ENCODE peak calls at places on chromosome 5, in seven cellular contexts. One of them, this sample, is unnamed.

GRCh38 chr5:107272954-107273353 is 397.8 kb downstream of the EFNA5 start:
- DNase-seq in ovary: no peak
- DNase-seq in prostate gland: no peak
- DNase-seq in pancreas: no peak
- DNase-seq in adrenal gland: no peak
- DNase-seq in kidney epithelial cell: no peak
- DNase-seq in choroid plexus epithelial cell: no peak
- DNase-seq in this sample: no peak

GRCh38 chr5:154049685-154050084 is 10.9 kb downstream of the MFAP3 start:
- DNase-seq in ovary: no peak
- DNase-seq in prostate gland: no peak
- DNase-seq in pancreas: no peak
- DNase-seq in adrenal gland: no peak
- DNase-seq in kidney epithelial cell: no peak
- DNase-seq in choroid plexus epithelial cell: no peak
- DNase-seq in this sample: no peak

GRCh38 chr5:149140197-149141002 is 893 bp upstream of the ABLIM3 start:
- DNase-seq in ovary: no peak
- DNase-seq in prostate gland: no peak
- DNase-seq in pancreas: no peak
- DNase-seq in adrenal gland: no peak
- DNase-seq in kidney epithelial cell: no peak
- DNase-seq in choroid plexus epithelial cell: no peak
- DNase-seq in this sample: no peak

GRCh38 chr5:143002459-143003327 is 232.5 kb downstream of the ARHGAP26 start:
- DNase-seq in ovary: no peak
- DNase-seq in prostate gland: no peak
- DNase-seq in pancreas: no peak
- DNase-seq in adrenal gland: no peak
- DNase-seq in kidney epithelial cell: no peak
- DNase-seq in choroid plexus epithelial cell: peak
- DNase-seq in this sample: no peak

GRCh38 chr5:41415242-41415641 is 95.2 kb downstream of the PLCXD3 start:
- DNase-seq in ovary: no peak
- DNase-seq in prostate gland: no peak
- DNase-seq in pancreas: no peak
- DNase-seq in adrenal gland: no peak
- DNase-seq in kidney epithelial cell: no peak
- DNase-seq in choroid plexus epithelial cell: no peak
- DNase-seq in this sample: no peak

GRCh38 chr5:181152406-181152805 is 5.0 kb downstream of the OR2V2 start:
- DNase-seq in ovary: no peak
- DNase-seq in prostate gland: no peak
- DNase-seq in pancreas: no peak
- DNase-seq in adrenal gland: no peak
- DNase-seq in kidney epithelial cell: peak
- DNase-seq in choroid plexus epithelial cell: no peak
- DNase-seq in this sample: no peak

GRCh38 chr5:149675467-149676201 is 54.5 kb upstream of the PPARGC1B start:
- DNase-seq in ovary: no peak
- DNase-seq in prostate gland: no peak
- DNase-seq in pancreas: no peak
- DNase-seq in adrenal gland: no peak
- DNase-seq in kidney epithelial cell: peak
- DNase-seq in choroid plexus epithelial cell: no peak
- DNase-seq in this sample: no peak

GRCh38 chr5:165397521-165397920 is 1892.1 kb downstream of the MAT2B start:
- DNase-seq in ovary: no peak
- DNase-seq in prostate gland: no peak
- DNase-seq in pancreas: no peak
- DNase-seq in adrenal gland: no peak
- DNase-seq in kidney epithelial cell: no peak
- DNase-seq in choroid plexus epithelial cell: no peak
- DNase-seq in this sample: no peak

GRCh38 chr5:78881884-78882283 is 103.2 kb downstream of the ARSB start:
- DNase-seq in ovary: no peak
- DNase-seq in prostate gland: no peak
- DNase-seq in pancreas: no peak
- DNase-seq in adrenal gland: no peak
- DNase-seq in kidney epithelial cell: no peak
- DNase-seq in choroid plexus epithelial cell: no peak
- DNase-seq in this sample: no peak

GRCh38 chr5:6576861-6577501 is 55.9 kb downstream of the NSUN2 start:
- DNase-seq in ovary: no peak
- DNase-seq in prostate gland: peak
- DNase-seq in pancreas: no peak
- DNase-seq in adrenal gland: no peak
- DNase-seq in kidney epithelial cell: no peak
- DNase-seq in choroid plexus epithelial cell: peak
- DNase-seq in this sample: peak

GRCh38 chr5:6859951-6860638 is 146.9 kb downstream of the TENT4A start:
- DNase-seq in ovary: no peak
- DNase-seq in prostate gland: no peak
- DNase-seq in pancreas: no peak
- DNase-seq in adrenal gland: no peak
- DNase-seq in kidney epithelial cell: no peak
- DNase-seq in choroid plexus epithelial cell: no peak
- DNase-seq in this sample: no peak

GRCh38 chr5:122757268-122757667 is 17.6 kb upstream of the SNX2 start:
- DNase-seq in ovary: no peak
- DNase-seq in prostate gland: no peak
- DNase-seq in pancreas: no peak
- DNase-seq in adrenal gland: no peak
- DNase-seq in kidney epithelial cell: no peak
- DNase-seq in choroid plexus epithelial cell: no peak
- DNase-seq in this sample: no peak

GRCh38 chr5:155689403-155689802 is 637.6 kb upstream of the SGCD start:
- DNase-seq in ovary: no peak
- DNase-seq in prostate gland: no peak
- DNase-seq in pancreas: no peak
- DNase-seq in adrenal gland: no peak
- DNase-seq in kidney epithelial cell: no peak
- DNase-seq in choroid plexus epithelial cell: no peak
- DNase-seq in this sample: no peak

GRCh38 chr5:71836547-71837112 is 117.6 kb downstream of the CARTPT start:
- DNase-seq in ovary: no peak
- DNase-seq in prostate gland: no peak
- DNase-seq in pancreas: no peak
- DNase-seq in adrenal gland: no peak
- DNase-seq in kidney epithelial cell: no peak
- DNase-seq in choroid plexus epithelial cell: peak
- DNase-seq in this sample: no peak

GRCh38 chr5:5017827-5018559 is 122.1 kb upstream of the ADAMTS16 start:
- DNase-seq in ovary: no peak
- DNase-seq in prostate gland: no peak
- DNase-seq in pancreas: no peak
- DNase-seq in adrenal gland: no peak
- DNase-seq in kidney epithelial cell: peak
- DNase-seq in choroid plexus epithelial cell: no peak
- DNase-seq in this sample: no peak

GRCh38 chr5:133404724-133405123 is 207.6 kb downstream of the FSTL4 start:
- DNase-seq in ovary: no peak
- DNase-seq in prostate gland: no peak
- DNase-seq in pancreas: no peak
- DNase-seq in adrenal gland: no peak
- DNase-seq in kidney epithelial cell: no peak
- DNase-seq in choroid plexus epithelial cell: no peak
- DNase-seq in this sample: no peak

GRCh38 chr5:116135344-116135743 is 50.5 kb downstream of the COMMD10 start:
- DNase-seq in ovary: no peak
- DNase-seq in prostate gland: no peak
- DNase-seq in pancreas: no peak
- DNase-seq in adrenal gland: no peak
- DNase-seq in kidney epithelial cell: no peak
- DNase-seq in choroid plexus epithelial cell: no peak
- DNase-seq in this sample: no peak

GRCh38 chr5:43648499-43649124 is 45.6 kb downstream of the NNT start:
- DNase-seq in ovary: no peak
- DNase-seq in prostate gland: no peak
- DNase-seq in pancreas: no peak
- DNase-seq in adrenal gland: no peak
- DNase-seq in kidney epithelial cell: no peak
- DNase-seq in choroid plexus epithelial cell: peak
- DNase-seq in this sample: peak

GRCh38 chr5:146888341-146888978 is 9.9 kb upstream of the PPP2R2B start:
- DNase-seq in ovary: no peak
- DNase-seq in prostate gland: no peak
- DNase-seq in pancreas: no peak
- DNase-seq in adrenal gland: no peak
- DNase-seq in kidney epithelial cell: no peak
- DNase-seq in choroid plexus epithelial cell: no peak
- DNase-seq in this sample: no peak

GRCh38 chr5:43753069-43753468 is 150.1 kb downstream of the NNT start:
- DNase-seq in ovary: no peak
- DNase-seq in prostate gland: no peak
- DNase-seq in pancreas: no peak
- DNase-seq in adrenal gland: no peak
- DNase-seq in kidney epithelial cell: no peak
- DNase-seq in choroid plexus epithelial cell: no peak
- DNase-seq in this sample: no peak

GRCh38 chr5:171272996-171273970 is 35.8 kb upstream of the TLX3 start:
- DNase-seq in ovary: no peak
- DNase-seq in prostate gland: no peak
- DNase-seq in pancreas: no peak
- DNase-seq in adrenal gland: no peak
- DNase-seq in kidney epithelial cell: peak
- DNase-seq in choroid plexus epithelial cell: peak
- DNase-seq in this sample: no peak
- TF ChIP-seq CTCF in ovary: no peak
- TF ChIP-seq CTCF in prostate gland: no peak
- TF ChIP-seq CTCF in pancreas: no peak
- TF ChIP-seq CTCF in adrenal gland: no peak
- TF ChIP-seq CTCF in kidney epithelial cell: peak
- TF ChIP-seq CTCF in choroid plexus epithelial cell: peak
- TF ChIP-seq CTCF in this sample: peak

DNA sequence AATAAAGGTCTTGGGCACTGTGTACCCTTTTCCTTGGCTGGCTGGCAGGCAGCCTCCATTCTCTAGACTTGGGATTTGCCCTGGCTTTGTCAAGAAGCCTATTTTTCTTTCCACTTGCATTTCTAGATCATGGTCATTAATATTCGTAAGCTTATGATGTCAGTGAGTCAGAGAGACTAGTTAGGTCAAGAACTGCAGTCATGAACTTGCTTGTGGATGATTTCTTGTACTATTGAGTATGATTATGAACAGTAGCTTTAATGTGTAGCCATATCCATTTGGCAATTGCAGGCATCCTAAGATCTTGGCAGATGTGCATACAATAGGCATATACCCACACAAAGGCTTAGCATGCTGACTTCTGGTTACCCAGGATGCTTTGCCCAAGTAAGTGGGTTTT is 186.8 kb upstream of the CLINT1 start:
- DNase-seq in ovary: no peak
- DNase-seq in prostate gland: no peak
- DNase-seq in pancreas: no peak
- DNase-seq in adrenal gland: no peak
- DNase-seq in kidney epithelial cell: no peak
- DNase-seq in choroid plexus epithelial cell: no peak
- DNase-seq in this sample: no peak
- H3K4me3 ChIP-seq in ovary: no peak
- H3K4me3 ChIP-seq in prostate gland: no peak
- H3K4me3 ChIP-seq in pancreas: no peak
- H3K4me3 ChIP-seq in adrenal gland: no peak
- H3K4me3 ChIP-seq in kidney epithelial cell: no peak
- H3K4me3 ChIP-seq in choroid plexus epithelial cell: no peak
- H3K4me3 ChIP-seq in this sample: no peak

GRCh38 chr5:134524826-134525686 is at the start of gene JADE2:
- DNase-seq in ovary: peak
- DNase-seq in prostate gland: peak
- DNase-seq in pancreas: peak
- DNase-seq in adrenal gland: peak
- DNase-seq in kidney epithelial cell: no peak
- DNase-seq in choroid plexus epithelial cell: peak
- DNase-seq in this sample: no peak

GRCh38 chr5:134523543-134524136 is 1.8 kb upstream of the JADE2 start:
- DNase-seq in ovary: no peak
- DNase-seq in prostate gland: no peak
- DNase-seq in pancreas: no peak
- DNase-seq in adrenal gland: no peak
- DNase-seq in kidney epithelial cell: no peak
- DNase-seq in choroid plexus epithelial cell: peak
- DNase-seq in this sample: no peak

GRCh38 chr5:134526483-134527155 is 1.1 kb downstream of the JADE2 start:
- DNase-seq in ovary: peak
- DNase-seq in prostate gland: peak
- DNase-seq in pancreas: peak
- DNase-seq in adrenal gland: peak
- DNase-seq in kidney epithelial cell: no peak
- DNase-seq in choroid plexus epithelial cell: peak
- DNase-seq in this sample: no peak

GRCh38 chr5:134525687-134526482 is 415 bp downstream of the JADE2 start:
- DNase-seq in ovary: peak
- DNase-seq in prostate gland: peak
- DNase-seq in pancreas: peak
- DNase-seq in adrenal gland: peak
- DNase-seq in kidney epithelial cell: no peak
- DNase-seq in choroid plexus epithelial cell: peak
- DNase-seq in this sample: no peak

DNA sequence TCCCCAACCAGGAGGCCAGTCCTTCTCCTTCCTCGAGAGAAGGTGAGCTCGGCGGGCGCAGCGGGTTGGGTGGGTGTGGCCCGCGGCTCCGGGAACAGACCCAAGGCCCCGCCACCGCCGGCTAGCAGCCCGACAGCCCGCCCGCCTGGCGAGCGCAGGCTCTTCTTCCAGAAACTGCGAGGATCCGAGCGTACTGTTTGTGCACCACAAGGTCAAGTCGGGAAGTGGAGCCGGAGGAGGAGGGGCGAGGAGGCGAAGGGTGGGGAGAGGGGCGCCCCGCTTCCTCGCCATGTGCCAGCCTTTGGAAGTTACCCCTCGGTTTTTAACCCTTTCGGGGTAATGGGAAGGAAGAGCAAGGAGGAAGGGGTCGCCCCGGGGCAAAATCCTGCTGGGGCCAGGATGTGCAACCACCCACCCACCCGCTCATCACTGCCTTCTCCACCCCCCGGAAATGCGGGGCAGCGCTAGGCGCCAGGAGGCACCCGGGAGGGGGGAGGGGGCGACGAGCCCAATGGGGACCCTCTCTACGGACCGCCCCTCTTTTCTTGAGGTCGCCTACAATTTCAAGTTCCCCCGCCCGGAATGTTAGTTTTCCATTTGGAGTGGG is 1.1 kb upstream of the JADE2 start:
- DNase-seq in ovary: peak
- DNase-seq in prostate gland: peak
- DNase-seq in pancreas: peak
- DNase-seq in adrenal gland: peak
- DNase-seq in kidney epithelial cell: no peak
- DNase-seq in choroid plexus epithelial cell: peak
- DNase-seq in this sample: no peak
- TF ChIP-seq CTCF in ovary: peak
- TF ChIP-seq CTCF in prostate gland: no peak
- TF ChIP-seq CTCF in pancreas: no peak
- TF ChIP-seq CTCF in adrenal gland: peak
- TF ChIP-seq CTCF in kidney epithelial cell: no peak
- TF ChIP-seq CTCF in choroid plexus epithelial cell: no peak
- TF ChIP-seq CTCF in this sample: no peak

GRCh38 chr5:20157089-20157488 is 169.1 kb upstream of the CDH18 start:
- DNase-seq in ovary: no peak
- DNase-seq in prostate gland: no peak
- DNase-seq in pancreas: no peak
- DNase-seq in adrenal gland: no peak
- DNase-seq in kidney epithelial cell: no peak
- DNase-seq in choroid plexus epithelial cell: peak
- DNase-seq in this sample: no peak
- H3K4me3 ChIP-seq in ovary: no peak
- H3K4me3 ChIP-seq in prostate gland: no peak
- H3K4me3 ChIP-seq in pancreas: no peak
- H3K4me3 ChIP-seq in adrenal gland: no peak
- H3K4me3 ChIP-seq in kidney epithelial cell: no peak
- H3K4me3 ChIP-seq in choroid plexus epithelial cell: no peak
- H3K4me3 ChIP-seq in this sample: no peak

This sample was measured in HFF-Myc.